ENCODE peak calls at places on chromosomes 2 and 18, in four cellular contexts. W is Caco-2, B is cardiac fibroblast, G is OCI-LY7. T is an unnamed sample.

GRCh38 chr2:172865422-172865821 is 129.8 kb downstream of the RAPGEF4 start:
- DNase-seq in W (no peak), B (no peak), G (no peak), T (no peak)

GRCh38 chr2:235551965-235552364 is 58.1 kb downstream of the AGAP1 start:
- DNase-seq in W (peak), B (peak), G (peak), T (peak)

GRCh38 chr2:197369228-197369945 is 58.8 kb upstream of the ANKRD44 start:
- DNase-seq in W (no peak), B (peak), G (no peak), T (peak)

GRCh38 chr2:54611830-54612545 is 111.5 kb upstream of the EML6 start:
- DNase-seq in W (no peak), B (no peak), G (no peak), T (no peak)

GRCh38 chr2:159375241-159375640 is 88.7 kb upstream of the WDSUB1 start:
- DNase-seq in W (no peak), B (no peak), G (no peak), T (no peak)

GRCh38 chr2:71454221-71455010 is 1.1 kb downstream of the DYSF start:
- DNase-seq in W (no peak), B (no peak), G (no peak), T (no peak)

GRCh38 chr18:5417342-5417741 is 121.8 kb upstream of the ZBTB14 start:
- DNase-seq in W (no peak), B (peak), G (peak), T (no peak)

GRCh38 chr18:57142361-57142760 is 4.5 kb upstream of the BOD1L2 start:
- DNase-seq in W (no peak), B (no peak), G (no peak), T (no peak)

GRCh38 chr2:83695530-83695929 is 763.5 kb downstream of the SUCLG1 start:
- DNase-seq in W (no peak), B (no peak), G (no peak), T (no peak)

GRCh38 chr18:48878471-48878870 is 72.3 kb downstream of the SMAD7 start:
- DNase-seq in W (no peak), B (no peak), G (no peak), T (no peak)

GRCh38 chr2:238553159-238553558 is 126.4 kb downstream of the ASB1 start:
- DNase-seq in W (no peak), B (no peak), G (no peak), T (no peak)

GRCh38 chr2:20349457-20350034 is 1.1 kb downstream of the PUM2 start:
- DNase-seq in W (no peak), B (no peak), G (peak), T (no peak)

GRCh38 chr18:59114160-59114559 is 25.5 kb upstream of the SEC11C start:
- DNase-seq in W (no peak), B (no peak), G (no peak), T (no peak)

GRCh38 chr2:58974881-58975280 is 733.8 kb upstream of the FANCL start:
- DNase-seq in W (no peak), B (no peak), G (no peak), T (no peak)

GRCh38 chr2:221073650-221074049 is 498.5 kb downstream of the EPHA4 start:
- DNase-seq in W (no peak), B (no peak), G (no peak), T (no peak)

GRCh38 chr18:75125359-75126331 is 83.3 kb downstream of the PTGR3 start:
- DNase-seq in W (no peak), B (no peak), G (no peak), T (no peak)

GRCh38 chr2:105747997-105748396 is 3.3 kb downstream of the NCK2 start:
- DNase-seq in W (no peak), B (no peak), G (no peak), T (peak)

GRCh38 chr2:149363953-149364352 is 33.6 kb downstream of the LYPD6 start:
- DNase-seq in W (no peak), B (no peak), G (no peak), T (no peak)

GRCh38 chr18:10419420-10420103 is 34.9 kb upstream of the APCDD1 start:
- DNase-seq in W (no peak), B (peak), G (no peak), T (no peak)

GRCh38 chr2:60441791-60442190 is 111.7 kb downstream of the BCL11A start:
- DNase-seq in W (no peak), B (no peak), G (no peak), T (no peak)

GRCh38 chr18:79569720-79570119 is 109.9 kb upstream of the CTDP1 start:
- DNase-seq in W (no peak), B (no peak), G (no peak), T (no peak)

GRCh38 chr2:210686401-210686800 is 130.0 kb downstream of the CPS1 start:
- DNase-seq in W (no peak), B (no peak), G (no peak), T (no peak)

GRCh38 chr18:57819119-57819518 is 16.0 kb upstream of the ATP8B1 start:
- DNase-seq in W (no peak), B (no peak), G (no peak), T (no peak)

GRCh38 chr2:33476100-33476792 is at the start of gene RASGRP3:
- DNase-seq in W (peak), B (peak), G (peak), T (peak)

GRCh38 chr2:174931724-174932123 is 73.5 kb downstream of the CHN1 start:
- DNase-seq in W (no peak), B (peak), G (no peak), T (no peak)

GRCh38 chr2:156057647-156058046 is 274.9 kb downstream of the NR4A2 start:
- DNase-seq in W (no peak), B (no peak), G (no peak), T (no peak)

GRCh38 chr2:239014897-239015768 is 167.2 kb downstream of the TWIST2 start:
- DNase-seq in W (no peak), B (no peak), G (no peak), T (no peak)

DNA sequence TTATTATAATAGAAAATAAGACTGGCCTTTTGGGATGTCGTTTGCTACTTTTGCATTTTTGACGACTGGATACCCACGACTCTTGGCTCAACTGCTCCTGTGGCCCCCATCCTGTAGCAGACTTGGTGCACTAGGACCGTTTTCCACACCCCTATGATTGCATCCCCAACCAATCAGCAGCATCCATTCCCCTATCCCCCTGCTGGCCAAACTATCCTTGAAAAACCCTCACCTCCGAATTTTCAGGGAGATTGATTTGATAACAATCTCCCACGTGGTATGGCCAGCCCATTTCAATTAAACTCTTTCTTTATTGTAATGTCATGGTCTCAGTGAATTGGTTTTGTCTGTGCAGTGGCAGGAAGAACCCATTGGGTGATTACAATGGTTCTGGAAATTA is 37.9 kb upstream of the TTR start:
- DNase-seq in W (no peak), B (no peak), G (no peak), T (no peak)
- TF ChIP-seq CTCF in W (no peak), B (peak), G (no peak), T (no peak)

GRCh38 chr2:145657265-145657664 is 1137.3 kb upstream of the ZEB2 start:
- DNase-seq in W (no peak), B (no peak), G (no peak), T (no peak)
- TF ChIP-seq CTCF in W (no peak), B (no peak), G (no peak), T (no peak)

DNA sequence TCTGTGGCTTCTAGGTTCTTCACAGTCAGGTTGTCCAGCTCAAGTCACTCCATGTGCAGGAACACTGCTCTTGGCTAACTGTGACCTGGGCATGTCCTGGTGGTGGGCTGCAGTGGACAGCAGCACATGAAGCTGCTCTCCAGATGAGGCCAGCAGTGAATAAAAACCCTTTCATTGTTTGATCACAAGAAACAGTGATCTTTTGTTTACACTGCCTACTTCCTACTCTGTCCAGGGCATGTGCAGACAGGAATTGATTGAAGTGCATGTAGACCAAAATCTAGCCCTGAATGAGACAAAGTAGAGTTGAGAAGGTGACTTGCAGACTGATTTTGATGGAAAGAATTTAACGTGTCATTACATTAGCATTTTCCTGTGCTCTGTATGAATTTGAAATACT is 34.9 kb downstream of the BCL2L11 start:
- DNase-seq in W (no peak), B (no peak), G (no peak), T (no peak)
- TF ChIP-seq CTCF in W (no peak), B (no peak), G (no peak), T (no peak)

GRCh38 chr2:47088371-47089082 is 66.6 kb downstream of the STPG4 start:
- DNase-seq in W (no peak), B (peak), G (no peak), T (no peak)
- TF ChIP-seq CTCF in W (no peak), B (peak), G (peak), T (no peak)

GRCh38 chr2:75007061-75007460 is 48.6 kb downstream of the POLE4 start:
- DNase-seq in W (no peak), B (no peak), G (no peak), T (no peak)
- TF ChIP-seq CTCF in W (no peak), B (no peak), G (no peak), T (no peak)

DNA sequence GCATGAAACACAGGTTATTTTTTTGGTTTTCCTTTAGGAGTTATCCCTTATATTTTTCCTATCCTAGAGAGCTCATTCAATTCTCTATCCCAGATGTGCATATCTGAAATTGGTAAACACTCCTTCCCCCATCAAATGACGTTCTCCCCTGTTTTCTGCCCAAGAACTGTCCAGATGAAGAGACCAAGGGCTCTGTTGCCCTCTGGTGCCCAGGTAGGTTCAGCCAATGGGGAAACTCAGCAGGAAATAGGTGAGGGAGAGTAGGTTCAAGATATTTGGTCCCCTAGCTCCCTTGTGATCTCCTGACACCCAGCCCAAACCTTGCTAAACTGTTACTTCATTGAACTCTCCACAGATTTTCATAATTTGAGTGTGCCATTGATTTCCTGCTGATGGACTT is 14.1 kb upstream of the INO80C start:
- DNase-seq in W (no peak), B (no peak), G (no peak), T (peak)
- TF ChIP-seq CTCF in W (peak), B (no peak), G (peak), T (no peak)

GRCh38 chr2:230071421-230071820 is 2.7 kb upstream of the SLC16A14 start:
- DNase-seq in W (no peak), B (no peak), G (no peak), T (no peak)

GRCh38 chr2:230077851-230078547 is 9.3 kb upstream of the SLC16A14 start:
- DNase-seq in W (no peak), B (peak), G (no peak), T (no peak)

GRCh38 chr2:230076819-230077218 is 8.1 kb upstream of the SLC16A14 start:
- DNase-seq in W (no peak), B (no peak), G (no peak), T (no peak)

DNA sequence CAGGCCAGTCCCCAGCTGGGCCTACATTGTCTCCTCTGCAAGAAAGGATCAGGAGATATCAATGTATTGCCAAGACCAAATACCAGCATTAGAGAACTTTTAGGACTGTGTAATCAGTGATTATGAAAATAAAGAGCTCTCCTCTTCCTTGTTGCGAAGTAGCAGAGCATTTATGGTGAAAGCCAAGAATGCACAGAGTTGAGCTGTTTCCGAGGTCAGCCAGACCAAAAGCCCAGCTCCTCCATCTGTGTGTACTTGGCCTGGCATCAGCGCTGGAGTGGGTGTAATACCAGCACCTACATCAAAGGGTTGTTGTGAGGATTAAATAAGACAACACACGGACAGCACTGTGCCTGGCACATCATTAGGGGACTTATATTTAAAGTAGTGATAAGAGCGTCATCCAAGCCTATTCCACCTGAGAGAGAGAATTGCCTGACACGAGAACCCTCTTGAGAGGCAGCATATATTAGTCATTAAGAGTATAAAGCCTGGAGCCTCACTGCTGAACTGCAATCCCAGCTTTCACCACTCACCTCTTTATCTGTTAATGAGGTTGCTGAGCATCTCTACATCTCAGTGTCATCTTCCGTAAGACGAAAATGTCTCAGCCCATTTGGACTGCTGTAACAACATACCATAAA is 7.4 kb upstream of the SLC16A14 start:
- DNase-seq in W (no peak), B (peak), G (no peak), T (no peak)
- TF ChIP-seq CTCF in W (no peak), B (no peak), G (no peak), T (no peak)

GRCh38 chr2:190782264-190782663 is 98.4 kb upstream of the GLS start:
- DNase-seq in W (no peak), B (no peak), G (no peak), T (no peak)
- TF ChIP-seq CTCF in W (no peak), B (no peak), G (no peak), T (no peak)

T was measured in activated CD8-positive, alpha-beta T cell treated with anti-CD3 and anti-CD28 coated beads for 36 hours.